ENCODE peak calls at places on chromosomes 6 and 20, in ten cellular contexts. T, R, A, O, I, E, K, P, Q and J are unnamed samples.

GRCh38 chr6:54427396-54427910 is 119.2 kb downstream of the TINAG start:
- DNase-seq in T (no peak), R (no peak), A (no peak), O (no peak), I (peak), E (no peak), K (no peak), P (no peak), Q (no peak), J (no peak)

GRCh38 chr6:75257661-75258060 is 14.1 kb upstream of the COX7A2 start:
- DNase-seq in T (no peak), R (no peak), A (no peak), O (no peak), I (no peak), E (no peak), K (no peak), P (no peak), Q (no peak), J (no peak)

GRCh38 chr6:82680192-82680591 is 316.6 kb downstream of the TPBG start:
- DNase-seq in T (no peak), R (no peak), A (no peak), O (no peak), I (no peak), E (no peak), K (no peak), P (no peak), Q (no peak), J (no peak)

GRCh38 chr6:45420083-45420908 is 42.6 kb upstream of the SUPT3H start:
- DNase-seq in T (peak), R (no peak), A (peak), O (no peak), I (peak), E (peak), K (no peak), P (no peak), Q (peak), J (peak)

GRCh38 chr6:154318711-154319110 is 37.9 kb downstream of the IPCEF1 start:
- DNase-seq in T (no peak), R (no peak), A (peak), O (no peak), I (no peak), E (no peak), K (no peak), P (no peak), Q (no peak), J (no peak)

GRCh38 chr6:163427498-163428254 is 13.2 kb downstream of the QKI start:
- DNase-seq in T (peak), R (no peak), A (peak), O (no peak), I (peak), E (no peak), K (peak), P (no peak), Q (no peak), J (peak)

GRCh38 chr6:35343092-35343834 is 905 bp downstream of the PPARD start:
- DNase-seq in T (peak), R (peak), A (peak), O (peak), I (peak), E (no peak), K (no peak), P (peak), Q (no peak), J (no peak)

GRCh38 chr6:142746524-142746923 is 198.5 kb downstream of the HIVEP2 start:
- DNase-seq in T (peak), R (no peak), A (peak), O (no peak), I (peak), E (no peak), K (peak), P (no peak), Q (no peak), J (no peak)

GRCh38 chr6:82270791-82271392 is 23.3 kb upstream of the IBTK start:
- DNase-seq in T (peak), R (no peak), A (peak), O (no peak), I (peak), E (no peak), K (peak), P (no peak), Q (no peak), J (peak)

GRCh38 chr20:8527998-8528397 is 395.9 kb downstream of the PLCB1 start:
- DNase-seq in T (peak), R (no peak), A (peak), O (no peak), I (peak), E (no peak), K (peak), P (no peak), Q (no peak), J (peak)

GRCh38 chr20:24943196-24943595 is 5.9 kb upstream of the CST7 start:
- DNase-seq in T (no peak), R (no peak), A (no peak), O (no peak), I (no peak), E (no peak), K (no peak), P (no peak), Q (no peak), J (no peak)

GRCh38 chr20:46013826-46014516 is 5.3 kb downstream of the MMP9 start:
- DNase-seq in T (peak), R (no peak), A (peak), O (peak), I (peak), E (no peak), K (peak), P (peak), Q (peak), J (no peak)

GRCh38 chr6:30942338-30943060 is 1.7 kb downstream of the MUCL3 start:
- DNase-seq in T (peak), R (peak), A (peak), O (peak), I (peak), E (peak), K (peak), P (peak), Q (peak), J (peak)

GRCh38 chr20:57622579-57623381 is 2.6 kb upstream of the ZBP1 start:
- DNase-seq in T (peak), R (no peak), A (peak), O (peak), I (peak), E (no peak), K (peak), P (peak), Q (peak), J (peak)

GRCh38 chr20:50224553-50225255 is 34.1 kb downstream of the CEBPB start:
- DNase-seq in T (peak), R (peak), A (peak), O (no peak), I (peak), E (peak), K (no peak), P (peak), Q (no peak), J (peak)

GRCh38 chr6:31186052-31186734 is 15.7 kb upstream of the POU5F1 start:
- DNase-seq in T (no peak), R (peak), A (no peak), O (peak), I (peak), E (peak), K (peak), P (peak), Q (no peak), J (peak)

GRCh38 chr6:27867941-27868705 is 44.1 kb downstream of the OR2B2 start:
- DNase-seq in T (peak), R (no peak), A (no peak), O (no peak), I (peak), E (no peak), K (no peak), P (no peak), Q (no peak), J (no peak)

GRCh38 chr6:30463651-30464618 is 25.4 kb upstream of the HLA-E start:
- DNase-seq in T (peak), R (no peak), A (peak), O (peak), I (peak), E (no peak), K (no peak), P (no peak), Q (no peak), J (peak)

GRCh38 chr6:142469220-142469619 is 167.4 kb downstream of the ADGRG6 start:
- DNase-seq in T (no peak), R (no peak), A (no peak), O (no peak), I (no peak), E (no peak), K (no peak), P (no peak), Q (no peak), J (no peak)

GRCh38 chr6:43687437-43688347 is at the start of gene MRPS18A:
- DNase-seq in T (peak), R (peak), A (peak), O (peak), I (peak), E (peak), K (peak), P (peak), Q (peak), J (peak)

GRCh38 chr6:26021350-26022165 is 59.0 kb downstream of the TRIM38 start:
- DNase-seq in T (peak), R (peak), A (peak), O (peak), I (peak), E (peak), K (peak), P (peak), Q (peak), J (peak)

GRCh38 chr20:51511861-51512619 is 30.5 kb downstream of the NFATC2 start:
- DNase-seq in T (no peak), R (no peak), A (no peak), O (no peak), I (no peak), E (no peak), K (no peak), P (no peak), Q (no peak), J (no peak)

GRCh38 chr20:22861990-22862389 is 173.1 kb upstream of the SSTR4 start:
- DNase-seq in T (no peak), R (peak), A (peak), O (no peak), I (peak), E (no peak), K (no peak), P (no peak), Q (no peak), J (no peak)

GRCh38 chr6:91376686-91377085 is 789.8 kb upstream of the MAP3K7 start:
- DNase-seq in T (no peak), R (no peak), A (no peak), O (peak), I (no peak), E (no peak), K (no peak), P (no peak), Q (no peak), J (no peak)

GRCh38 chr20:36144336-36144735 is 10.2 kb upstream of the EPB41L1 start:
- DNase-seq in T (no peak), R (no peak), A (no peak), O (no peak), I (no peak), E (no peak), K (peak), P (no peak), Q (no peak), J (no peak)

GRCh38 chr20:25987073-25987927 is 290.6 kb upstream of the ZNF337 start:
- DNase-seq in T (peak), R (peak), A (peak), O (no peak), I (peak), E (no peak), K (peak), P (no peak), Q (no peak), J (peak)

GRCh38 chr6:132188865-132189264 is 212.4 kb downstream of the MOXD1 start:
- DNase-seq in T (peak), R (no peak), A (peak), O (no peak), I (peak), E (no peak), K (no peak), P (no peak), Q (no peak), J (peak)

GRCh38 chr6:118565317-118565960 is 17.3 kb downstream of the PLN start:
- DNase-seq in T (no peak), R (no peak), A (no peak), O (peak), I (no peak), E (no peak), K (peak), P (no peak), Q (no peak), J (no peak)

GRCh38 chr6:109465772-109466171 is 10.2 kb upstream of the MICAL1 start:
- DNase-seq in T (no peak), R (no peak), A (no peak), O (no peak), I (no peak), E (no peak), K (no peak), P (peak), Q (no peak), J (no peak)

GRCh38 chr6:157121897-157122296 is 201.4 kb downstream of the TMEM242 start:
- DNase-seq in T (no peak), R (no peak), A (no peak), O (no peak), I (no peak), E (no peak), K (no peak), P (no peak), Q (no peak), J (no peak)

GRCh38 chr20:4997207-4997606 is 4.1 kb downstream of the SLC23A2 start:
- DNase-seq in T (no peak), R (no peak), A (no peak), O (no peak), I (no peak), E (no peak), K (no peak), P (no peak), Q (no peak), J (peak)

GRCh38 chr6:98842489-98843180 is 8.3 kb downstream of the POU3F2 start:
- DNase-seq in T (no peak), R (no peak), A (no peak), O (no peak), I (no peak), E (no peak), K (no peak), P (no peak), Q (no peak), J (no peak)

GRCh38 chr20:44031001-44031574 is 116.4 kb downstream of the TOX2 start:
- DNase-seq in T (no peak), R (no peak), A (no peak), O (no peak), I (no peak), E (no peak), K (no peak), P (no peak), Q (no peak), J (no peak)

GRCh38 chr20:13809855-13810254 is 25.0 kb downstream of the NDUFAF5 start:
- DNase-seq in T (no peak), R (no peak), A (no peak), O (no peak), I (no peak), E (no peak), K (no peak), P (no peak), Q (no peak), J (no peak)

GRCh38 chr6:39056681-39057080 is 8.1 kb downstream of the GLP1R start:
- DNase-seq in T (no peak), R (no peak), A (no peak), O (no peak), I (no peak), E (no peak), K (no peak), P (no peak), Q (no peak), J (no peak)

GRCh38 chr6:69162811-69163210 is 527.7 kb downstream of the ADGRB3 start:
- DNase-seq in T (peak), R (no peak), A (no peak), O (no peak), I (peak), E (no peak), K (no peak), P (no peak), Q (no peak), J (no peak)

GRCh38 chr6:160240691-160241084 is 17.9 kb downstream of the SLC22A2 start:
- DNase-seq in T (no peak), R (no peak), A (no peak), O (no peak), I (no peak), E (no peak), K (no peak), P (no peak), Q (no peak), J (no peak)

GRCh38 chr6:160238234-160238633 is 20.4 kb downstream of the SLC22A2 start:
- DNase-seq in T (no peak), R (no peak), A (no peak), O (no peak), I (peak), E (no peak), K (no peak), P (no peak), Q (no peak), J (no peak)

GRCh38 chr6:160239929-160240690 is 18.5 kb downstream of the SLC22A2 start:
- DNase-seq in T (no peak), R (no peak), A (no peak), O (no peak), I (no peak), E (no peak), K (no peak), P (no peak), Q (no peak), J (no peak)

GRCh38 chr6:160238786-160239751 is 19.6 kb downstream of the SLC22A2 start:
- DNase-seq in T (no peak), R (no peak), A (peak), O (no peak), I (peak), E (no peak), K (peak), P (no peak), Q (no peak), J (no peak)
- TF ChIP-seq CTCF in T (no peak), R (no peak), A (no peak), O (no peak), I (no peak), E (no peak), K (no peak), P (no peak), Q (no peak), J (no peak)

GRCh38 chr6:139990865-139991264 is 616.4 kb upstream of the CITED2 start:
- DNase-seq in T (peak), R (no peak), A (peak), O (no peak), I (peak), E (no peak), K (no peak), P (no peak), Q (no peak), J (no peak)

GRCh38 chr6:140001005-140001404 is 626.6 kb upstream of the CITED2 start:
- DNase-seq in T (no peak), R (no peak), A (no peak), O (no peak), I (no peak), E (no peak), K (no peak), P (no peak), Q (no peak), J (no peak)

GRCh38 chr6:140001851-140002301 is 627.4 kb upstream of the CITED2 start:
- DNase-seq in T (peak), R (no peak), A (no peak), O (no peak), I (peak), E (no peak), K (no peak), P (no peak), Q (no peak), J (peak)

DNA sequence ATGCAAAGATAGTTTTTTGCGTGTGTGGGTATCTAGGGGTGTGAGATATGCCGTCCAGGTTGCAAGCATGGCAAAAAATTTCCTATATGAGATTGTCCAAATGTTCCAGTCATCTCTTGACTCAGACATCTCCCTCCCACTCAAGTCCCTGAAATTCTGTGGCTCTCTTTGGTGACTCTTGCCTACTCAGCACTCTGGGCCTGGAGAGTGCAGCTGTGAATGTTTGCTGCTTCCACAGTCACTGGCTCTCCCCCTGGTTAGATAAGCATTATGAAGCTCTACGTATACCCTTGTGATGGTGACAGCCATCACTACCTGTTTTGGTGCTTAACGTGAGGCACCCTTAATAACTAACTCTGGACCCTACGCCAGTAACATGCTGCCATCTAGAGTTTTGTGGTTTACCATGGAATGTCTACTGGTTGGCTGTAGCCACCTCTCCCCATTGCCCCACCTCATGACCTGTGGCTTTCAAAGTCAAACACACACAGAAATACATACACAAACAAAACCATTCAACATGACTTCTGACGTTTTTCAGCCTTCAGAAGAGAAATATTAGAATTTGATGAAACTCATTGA is 621.9 kb upstream of the CITED2 start:
- DNase-seq in T (no peak), R (no peak), A (no peak), O (peak), I (peak), E (no peak), K (peak), P (peak), Q (no peak), J (no peak)
- TF ChIP-seq CTCF in T (no peak), R (no peak), A (no peak), O (no peak), I (no peak), E (no peak), K (no peak), P (peak), Q (peak), J (no peak)

GRCh38 chr6:159727717-159728440 is 573 bp downstream of the WTAP start:
- DNase-seq in T (peak), R (no peak), A (peak), O (no peak), I (peak), E (peak), K (no peak), P (no peak), Q (no peak), J (peak)
- TF ChIP-seq CTCF in T (no peak), R (no peak), A (no peak), O (no peak), I (no peak), E (no peak), K (no peak), P (no peak), Q (no peak), J (peak)

DNA sequence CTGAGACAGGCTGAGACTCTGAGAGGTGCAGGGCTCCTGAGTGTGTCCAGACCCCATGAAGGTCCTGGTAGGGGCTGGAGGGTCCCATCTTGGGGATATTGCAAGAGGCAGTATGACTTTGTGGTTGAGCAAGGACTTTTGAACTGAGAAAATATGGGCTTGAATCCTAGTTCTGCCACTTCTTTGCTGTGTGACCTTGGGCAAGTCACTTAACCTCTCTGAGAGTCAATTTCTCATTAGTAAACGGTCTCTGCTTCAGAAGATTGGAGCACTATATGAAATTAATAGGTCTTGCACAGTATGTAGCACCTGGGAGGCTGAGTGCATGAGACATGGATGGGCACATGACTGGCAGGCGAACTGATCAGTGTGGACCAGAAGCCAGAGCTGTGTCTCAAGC is 42.7 kb downstream of the TFEB start:
- DNase-seq in T (no peak), R (no peak), A (no peak), O (no peak), I (no peak), E (no peak), K (no peak), P (no peak), Q (no peak), J (no peak)
- TF ChIP-seq CTCF in T (no peak), R (no peak), A (no peak), O (no peak), I (no peak), E (no peak), K (no peak), P (no peak), Q (no peak), J (no peak)

GRCh38 chr6:134826889-134827737 is 122.8 kb downstream of the ALDH8A1 start:
- DNase-seq in T (peak), R (peak), A (peak), O (no peak), I (peak), E (peak), K (no peak), P (peak), Q (no peak), J (peak)

GRCh38 chr6:134830194-134830593 is 119.7 kb downstream of the ALDH8A1 start:
- DNase-seq in T (no peak), R (no peak), A (no peak), O (no peak), I (no peak), E (no peak), K (no peak), P (no peak), Q (no peak), J (no peak)

GRCh38 chr6:134823635-134824034 is 126.3 kb downstream of the ALDH8A1 start:
- DNase-seq in T (no peak), R (no peak), A (no peak), O (no peak), I (no peak), E (no peak), K (no peak), P (no peak), Q (no peak), J (no peak)

GRCh38 chr6:134830945-134831344 is 119.0 kb downstream of the ALDH8A1 start:
- DNase-seq in T (no peak), R (no peak), A (no peak), O (peak), I (no peak), E (no peak), K (no peak), P (no peak), Q (no peak), J (no peak)

DNA sequence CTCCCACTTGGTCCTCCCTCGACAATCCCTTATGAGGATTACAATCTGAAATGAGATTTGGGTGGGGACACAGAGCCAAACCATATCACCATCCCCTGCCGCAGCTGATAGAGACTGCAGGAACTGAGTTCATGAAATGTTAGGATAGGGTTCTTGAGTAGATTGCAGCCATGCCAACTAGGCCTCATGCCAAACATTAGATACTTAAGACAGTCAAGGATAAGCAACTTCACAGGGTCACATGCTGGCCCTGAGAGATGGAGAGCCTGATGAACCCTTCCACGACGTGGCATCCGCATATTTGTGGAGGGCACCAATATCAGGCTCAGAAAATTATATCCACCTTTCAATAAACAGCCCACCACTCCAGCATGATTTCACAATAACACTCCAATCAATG is 121.3 kb downstream of the ALDH8A1 start:
- DNase-seq in T (no peak), R (no peak), A (no peak), O (no peak), I (no peak), E (no peak), K (no peak), P (no peak), Q (no peak), J (no peak)
- TF ChIP-seq CTCF in T (no peak), R (no peak), A (no peak), O (no peak), I (no peak), E (no peak), K (no peak), P (no peak), Q (no peak), J (no peak)